ENCODE peak calls at places on chromosome 3, in six cellular contexts. One of them, this sample, is unnamed.

GRCh38 chr3:38782148-38782547 is 33.9 kb downstream of the SCN10A start:
- DNase-seq in HepG2: peak; percentile 30
- DNase-seq in K562: no peak
- DNase-seq in SK-N-SH: peak; percentile 14
- DNase-seq in GM12878: no peak
- DNase-seq in HCT116: peak; percentile 37
- DNase-seq in this sample: no peak

GRCh38 chr3:72571638-72572114 is 276.6 kb downstream of the SHQ1 start:
- DNase-seq in HepG2: peak; percentile 82
- DNase-seq in K562: no peak
- DNase-seq in SK-N-SH: no peak
- DNase-seq in GM12878: no peak
- DNase-seq in HCT116: no peak
- DNase-seq in this sample: no peak

GRCh38 chr3:52870471-52870870 is 26.9 kb downstream of the STIMATE start:
- DNase-seq in HepG2: no peak
- DNase-seq in K562: no peak
- DNase-seq in SK-N-SH: no peak
- DNase-seq in GM12878: no peak
- DNase-seq in HCT116: no peak
- DNase-seq in this sample: no peak

GRCh38 chr3:183265713-183266417 is 12.8 kb downstream of the B3GNT5 start:
- DNase-seq in HepG2: peak; percentile 56
- DNase-seq in K562: no peak
- DNase-seq in SK-N-SH: no peak
- DNase-seq in GM12878: no peak
- DNase-seq in HCT116: peak; percentile 81
- DNase-seq in this sample: no peak

GRCh38 chr3:122903171-122903570 is 108.3 kb downstream of the SLC49A4 start:
- DNase-seq in HepG2: no peak
- DNase-seq in K562: no peak
- DNase-seq in SK-N-SH: no peak
- DNase-seq in GM12878: no peak
- DNase-seq in HCT116: no peak
- DNase-seq in this sample: no peak

GRCh38 chr3:14989943-14990753 is 42.8 kb downstream of the NR2C2 start:
- DNase-seq in HepG2: peak; percentile 21
- DNase-seq in K562: no peak
- DNase-seq in SK-N-SH: peak; percentile 36
- DNase-seq in GM12878: no peak
- DNase-seq in HCT116: no peak
- DNase-seq in this sample: peak; percentile 45

GRCh38 chr3:27578032-27578431 is 93.8 kb upstream of the SLC4A7 start:
- DNase-seq in HepG2: no peak
- DNase-seq in K562: no peak
- DNase-seq in SK-N-SH: no peak
- DNase-seq in GM12878: no peak
- DNase-seq in HCT116: no peak
- DNase-seq in this sample: no peak

GRCh38 chr3:172320468-172320867 is 127.8 kb downstream of the GHSR start:
- DNase-seq in HepG2: no peak
- DNase-seq in K562: no peak
- DNase-seq in SK-N-SH: no peak
- DNase-seq in GM12878: no peak
- DNase-seq in HCT116: no peak
- DNase-seq in this sample: no peak

GRCh38 chr3:185640308-185640707 is 54.2 kb downstream of the SENP2 start:
- DNase-seq in HepG2: no peak
- DNase-seq in K562: no peak
- DNase-seq in SK-N-SH: no peak
- DNase-seq in GM12878: no peak
- DNase-seq in HCT116: no peak
- DNase-seq in this sample: no peak

GRCh38 chr3:107443461-107443860 is 66.2 kb downstream of the CCDC54 start:
- DNase-seq in HepG2: no peak
- DNase-seq in K562: no peak
- DNase-seq in SK-N-SH: no peak
- DNase-seq in GM12878: no peak
- DNase-seq in HCT116: no peak
- DNase-seq in this sample: no peak

GRCh38 chr3:94336076-94336741 is 273.3 kb downstream of the NSUN3 start:
- DNase-seq in HepG2: peak; percentile 18
- DNase-seq in K562: no peak
- DNase-seq in SK-N-SH: peak; percentile 33
- DNase-seq in GM12878: no peak
- DNase-seq in HCT116: peak; percentile 3
- DNase-seq in this sample: peak; percentile 34

GRCh38 chr3:62785384-62785783 is 89.8 kb downstream of the CADPS start:
- DNase-seq in HepG2: no peak
- DNase-seq in K562: no peak
- DNase-seq in SK-N-SH: no peak
- DNase-seq in GM12878: no peak
- DNase-seq in HCT116: no peak
- DNase-seq in this sample: no peak
- TF ChIP-seq JUND in HepG2: no peak
- TF ChIP-seq JUND in K562: no peak
- TF ChIP-seq JUND in SK-N-SH: no peak
- TF ChIP-seq JUND in GM12878: no peak
- TF ChIP-seq JUND in HCT116: no peak
- TF ChIP-seq JUND in this sample: no peak

DNA sequence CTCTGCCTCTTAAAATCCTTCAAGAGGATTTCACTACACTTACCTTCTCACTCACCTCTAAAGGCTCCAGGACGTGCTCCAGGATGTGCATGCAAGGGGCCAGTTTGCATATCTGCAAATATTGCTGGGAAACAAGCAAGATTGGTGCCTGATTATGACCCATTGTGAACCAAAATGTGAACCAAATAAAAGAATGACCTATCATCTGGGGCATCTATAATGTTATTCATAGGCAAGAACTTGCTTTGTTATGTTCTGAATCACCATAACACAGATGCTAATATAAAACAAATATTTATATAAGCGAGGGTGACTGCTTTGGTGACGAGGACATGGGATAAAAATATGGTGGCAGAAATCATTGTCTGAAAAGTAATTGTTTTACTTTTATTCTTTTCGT is 5.5 kb downstream of the IL12A start:
- DNase-seq in HepG2: no peak
- DNase-seq in K562: no peak
- DNase-seq in SK-N-SH: no peak
- DNase-seq in GM12878: no peak
- DNase-seq in HCT116: no peak
- DNase-seq in this sample: no peak
- TF ChIP-seq JUND in HepG2: no peak
- TF ChIP-seq JUND in K562: no peak
- TF ChIP-seq JUND in SK-N-SH: no peak
- TF ChIP-seq JUND in GM12878: no peak
- TF ChIP-seq JUND in HCT116: no peak
- TF ChIP-seq JUND in this sample: no peak

GRCh38 chr3:153311531-153311930 is 149.5 kb downstream of the RAP2B start:
- DNase-seq in HepG2: no peak
- DNase-seq in K562: no peak
- DNase-seq in SK-N-SH: no peak
- DNase-seq in GM12878: no peak
- DNase-seq in HCT116: no peak
- DNase-seq in this sample: no peak
- TF ChIP-seq JUND in HepG2: no peak
- TF ChIP-seq JUND in K562: no peak
- TF ChIP-seq JUND in SK-N-SH: no peak
- TF ChIP-seq JUND in GM12878: no peak
- TF ChIP-seq JUND in HCT116: no peak
- TF ChIP-seq JUND in this sample: no peak

DNA sequence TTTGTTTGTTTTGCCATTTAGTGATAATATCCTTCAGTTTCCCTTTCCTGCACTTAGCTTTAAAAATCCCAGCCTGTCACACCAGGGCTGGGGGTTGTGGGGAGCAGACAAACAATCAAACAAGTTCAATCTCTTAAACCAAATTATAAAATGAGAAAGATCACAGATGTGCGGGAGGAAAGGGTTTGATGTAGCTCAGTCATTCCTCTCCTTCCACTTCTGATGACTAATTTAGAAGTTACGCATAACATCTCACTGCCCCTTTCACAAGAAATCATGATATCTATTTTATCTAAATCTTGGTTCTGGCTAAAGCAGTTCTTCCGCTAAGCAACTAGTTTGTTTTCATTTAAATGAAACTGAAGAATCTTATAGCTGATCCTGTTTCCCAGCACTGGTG is 34.1 kb upstream of the ATG7 start:
- DNase-seq in HepG2: no peak
- DNase-seq in K562: no peak
- DNase-seq in SK-N-SH: no peak
- DNase-seq in GM12878: no peak
- DNase-seq in HCT116: peak; percentile 13
- DNase-seq in this sample: no peak
- TF ChIP-seq JUND in HepG2: no peak
- TF ChIP-seq JUND in K562: no peak
- TF ChIP-seq JUND in SK-N-SH: peak; percentile 97
- TF ChIP-seq JUND in GM12878: no peak
- TF ChIP-seq JUND in HCT116: no peak
- TF ChIP-seq JUND in this sample: no peak

GRCh38 chr3:191068946-191069813 is 129.9 kb upstream of the OSTN start:
- DNase-seq in HepG2: no peak
- DNase-seq in K562: no peak
- DNase-seq in SK-N-SH: no peak
- DNase-seq in GM12878: no peak
- DNase-seq in HCT116: no peak
- DNase-seq in this sample: no peak
- TF ChIP-seq JUND in HepG2: no peak
- TF ChIP-seq JUND in K562: no peak
- TF ChIP-seq JUND in SK-N-SH: no peak
- TF ChIP-seq JUND in GM12878: no peak
- TF ChIP-seq JUND in HCT116: no peak
- TF ChIP-seq JUND in this sample: no peak

GRCh38 chr3:100988080-100988479 is 5.1 kb downstream of the ABI3BP start:
- DNase-seq in HepG2: no peak
- DNase-seq in K562: no peak
- DNase-seq in SK-N-SH: no peak
- DNase-seq in GM12878: no peak
- DNase-seq in HCT116: no peak
- DNase-seq in this sample: no peak

GRCh38 chr3:100978036-100978659 is 15.1 kb downstream of the ABI3BP start:
- DNase-seq in HepG2: no peak
- DNase-seq in K562: no peak
- DNase-seq in SK-N-SH: no peak
- DNase-seq in GM12878: no peak
- DNase-seq in HCT116: no peak
- DNase-seq in this sample: no peak

GRCh38 chr3:100981546-100981945 is 11.7 kb downstream of the ABI3BP start:
- DNase-seq in HepG2: no peak
- DNase-seq in K562: no peak
- DNase-seq in SK-N-SH: no peak
- DNase-seq in GM12878: no peak
- DNase-seq in HCT116: no peak
- DNase-seq in this sample: no peak

GRCh38 chr3:100984257-100984772 is 8.9 kb downstream of the ABI3BP start:
- DNase-seq in HepG2: no peak
- DNase-seq in K562: no peak
- DNase-seq in SK-N-SH: no peak
- DNase-seq in GM12878: no peak
- DNase-seq in HCT116: no peak
- DNase-seq in this sample: no peak

GRCh38 chr3:100982710-100983109 is 10.5 kb downstream of the ABI3BP start:
- DNase-seq in HepG2: no peak
- DNase-seq in K562: no peak
- DNase-seq in SK-N-SH: no peak
- DNase-seq in GM12878: no peak
- DNase-seq in HCT116: no peak
- DNase-seq in this sample: no peak
- TF ChIP-seq JUND in HepG2: no peak
- TF ChIP-seq JUND in K562: no peak
- TF ChIP-seq JUND in SK-N-SH: no peak
- TF ChIP-seq JUND in GM12878: no peak
- TF ChIP-seq JUND in HCT116: no peak
- TF ChIP-seq JUND in this sample: no peak

DNA sequence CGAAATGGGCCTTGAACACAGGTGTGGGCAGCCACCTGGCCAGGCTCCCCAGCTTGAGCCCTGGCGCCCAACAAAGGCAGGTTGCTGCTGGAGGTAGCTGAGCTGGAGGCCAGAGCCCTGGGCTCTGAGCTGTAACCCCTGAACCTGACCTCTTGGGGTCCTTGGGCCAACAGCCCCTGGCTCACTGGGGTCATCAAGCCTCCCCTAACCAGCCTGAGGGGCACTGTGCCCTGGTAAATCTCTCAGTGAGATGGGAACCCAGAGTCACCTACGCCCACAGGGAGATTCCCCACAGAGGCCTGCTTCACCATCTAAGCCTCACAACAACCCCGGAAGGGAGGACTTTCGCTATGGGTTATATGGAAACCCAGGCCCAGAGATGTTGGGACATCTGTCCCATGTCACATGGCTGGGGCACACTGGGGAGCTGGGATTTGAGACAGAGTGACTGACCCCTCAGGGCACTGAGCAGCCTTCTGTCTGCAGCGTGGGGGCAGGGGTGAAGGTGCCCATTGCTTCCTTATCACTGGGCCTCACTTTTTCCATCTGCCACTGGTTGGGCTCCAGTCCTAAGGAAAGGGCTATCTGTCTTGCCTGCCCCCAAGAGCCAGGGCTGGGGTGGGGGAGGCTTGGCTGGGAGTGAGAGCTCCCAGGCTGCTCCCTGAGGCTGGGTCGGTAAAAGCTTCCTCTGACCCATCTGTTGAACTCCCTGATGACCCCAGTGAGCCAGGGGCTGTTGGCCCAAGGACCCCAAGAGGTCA is 59.1 kb downstream of the IQSEC1 start:
- DNase-seq in HepG2: no peak
- DNase-seq in K562: no peak
- DNase-seq in SK-N-SH: peak; percentile 50
- DNase-seq in GM12878: no peak
- DNase-seq in HCT116: no peak
- DNase-seq in this sample: no peak
- TF ChIP-seq JUND in HepG2: no peak
- TF ChIP-seq JUND in K562: no peak
- TF ChIP-seq JUND in SK-N-SH: no peak
- TF ChIP-seq JUND in GM12878: no peak
- TF ChIP-seq JUND in HCT116: no peak
- TF ChIP-seq JUND in this sample: no peak